ENCODE peak calls at places on chromosome 4, in five cellular contexts. E, A, V, O and K are unnamed samples.

GRCh38 chr4:34010703-34011102 is 2233.6 kb downstream of the ARAP2 start:
- DNase-seq in E (no peak), A (no peak), V (no peak), O (no peak), K (no peak)

GRCh38 chr4:68864438-68865177 is 48.8 kb downstream of the UGT2B10 start:
- DNase-seq in E (peak), A (no peak), V (no peak), O (peak), K (no peak)

GRCh38 chr4:184347251-184348239 is 126.8 kb downstream of the IRF2 start:
- DNase-seq in E (peak), A (peak), V (no peak), O (peak), K (peak)

GRCh38 chr4:68249434-68249833 is 3.9 kb upstream of the TMPRSS11B start:
- DNase-seq in E (no peak), A (no peak), V (no peak), O (no peak), K (no peak)

GRCh38 chr4:71195932-71196331 is 142.9 kb upstream of the SLC4A4 start:
- DNase-seq in E (no peak), A (peak), V (no peak), O (no peak), K (no peak)

GRCh38 chr4:40480291-40480690 is 145.2 kb downstream of the CHRNA9 start:
- DNase-seq in E (no peak), A (no peak), V (no peak), O (no peak), K (no peak)

GRCh38 chr4:3412257-3413020 is 29.3 kb upstream of the HGFAC start:
- DNase-seq in E (no peak), A (no peak), V (peak), O (no peak), K (no peak)

GRCh38 chr4:185395255-185395955 is at the start of gene LRP2BP:
- DNase-seq in E (no peak), A (peak), V (no peak), O (no peak), K (no peak)

GRCh38 chr4:41525129-41525528 is 12.8 kb upstream of the LIMCH1 start:
- DNase-seq in E (peak), A (peak), V (no peak), O (no peak), K (no peak)

GRCh38 chr4:2971275-2971674 is 7.9 kb downstream of the GRK4 start:
- DNase-seq in E (no peak), A (no peak), V (no peak), O (no peak), K (no peak)

GRCh38 chr4:102139132-102139573 is 206.1 kb downstream of the SLC39A8 start:
- DNase-seq in E (no peak), A (no peak), V (no peak), O (no peak), K (no peak)

GRCh38 chr4:150390531-150390910 is 191.4 kb upstream of the MAB21L2 start:
- DNase-seq in E (no peak), A (no peak), V (no peak), O (no peak), K (no peak)

GRCh38 chr4:156971168-156971601 is 414 bp downstream of the PDGFC start:
- DNase-seq in E (peak), A (no peak), V (peak), O (peak), K (no peak)

GRCh38 chr4:156969136-156969535 is 2.5 kb downstream of the PDGFC start:
- DNase-seq in E (no peak), A (no peak), V (no peak), O (no peak), K (no peak)

GRCh38 chr4:156970501-156971167 is 965 bp downstream of the PDGFC start:
- DNase-seq in E (peak), A (peak), V (peak), O (peak), K (no peak)

GRCh38 chr4:156971623-156972369 is at the start of gene PDGFC:
- DNase-seq in E (peak), A (peak), V (peak), O (peak), K (no peak)

DNA sequence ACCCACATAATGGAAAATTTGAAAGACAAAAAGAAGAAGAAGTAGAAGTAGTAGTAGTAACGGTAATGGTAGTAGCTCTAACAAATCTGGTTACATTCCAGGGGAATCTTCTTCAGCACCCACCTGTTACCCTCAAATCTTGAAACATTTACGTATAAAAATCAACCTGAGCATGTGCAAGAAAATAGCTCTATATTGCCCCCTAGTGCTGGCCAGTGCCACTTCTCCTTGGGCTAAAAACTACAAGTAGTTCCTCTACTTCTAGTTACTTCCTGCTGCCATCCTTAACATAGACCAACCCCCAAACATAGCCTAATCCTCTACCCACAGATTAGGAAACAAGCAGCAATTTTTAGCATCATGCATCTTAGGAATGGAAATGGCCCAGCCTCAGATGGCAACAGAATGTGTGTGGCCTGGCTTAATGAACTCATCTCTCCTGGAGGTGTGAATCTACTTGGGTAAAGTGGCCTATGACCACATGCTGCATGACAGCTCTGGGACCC is 3.1 kb downstream of the PDGFC start:
- DNase-seq in E (peak), A (peak), V (no peak), O (peak), K (peak)
- H3K4me3 ChIP-seq in E (no peak), A (peak), V (peak), O (no peak), K (no peak)

DNA sequence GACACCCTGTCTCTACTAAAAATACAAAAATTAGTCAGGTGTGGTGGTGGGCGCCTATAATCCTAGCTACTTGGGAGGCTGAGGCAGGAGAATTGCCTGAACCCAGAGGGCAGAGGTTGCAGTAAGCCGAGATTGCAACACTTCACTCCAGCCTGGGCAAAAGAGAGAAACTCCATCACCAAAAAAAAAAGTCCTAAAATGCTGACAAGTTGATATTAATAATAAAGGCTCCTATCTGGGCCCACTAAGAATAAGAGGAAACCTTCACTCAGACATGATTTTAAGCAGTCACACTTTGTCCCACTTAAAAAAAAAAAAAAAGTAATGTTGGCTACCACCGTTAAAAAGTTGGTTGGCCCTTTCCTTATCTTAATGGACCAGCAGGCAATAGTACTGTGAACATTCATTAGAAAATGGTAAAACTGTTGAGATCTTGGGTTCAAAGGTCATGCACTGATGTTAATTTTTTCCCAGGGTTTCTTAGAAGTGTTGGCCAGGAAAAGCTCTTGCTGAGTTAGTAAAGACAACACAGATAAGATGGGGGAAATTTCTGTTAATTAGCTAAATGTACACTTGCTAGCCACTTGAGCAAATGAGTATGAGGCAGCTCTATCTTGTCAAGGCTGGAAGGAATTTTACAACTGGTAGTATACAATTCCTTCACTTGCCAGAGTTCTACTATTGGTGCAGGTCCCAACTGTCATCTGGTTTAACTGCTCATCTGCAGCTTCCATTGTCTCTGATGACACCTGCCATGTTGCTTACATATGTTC is 43.6 kb upstream of the BMP2K start:
- DNase-seq in E (no peak), A (no peak), V (no peak), O (no peak), K (no peak)
- TF ChIP-seq CTCF in E (no peak), A (no peak), V (no peak), O (no peak), K (no peak)

GRCh38 chr4:26459054-26459755 is 31.1 kb downstream of the CCKAR start:
- DNase-seq in E (no peak), A (peak), V (no peak), O (no peak), K (peak)
- H3K4me3 ChIP-seq in E (no peak), A (no peak), V (peak), O (no peak), K (no peak)

GRCh38 chr4:82382756-82383155 is 9.0 kb upstream of the HNRNPD start:
- DNase-seq in E (no peak), A (no peak), V (no peak), O (no peak), K (no peak)

GRCh38 chr4:82388405-82388804 is 14.6 kb upstream of the HNRNPD start:
- DNase-seq in E (no peak), A (no peak), V (no peak), O (no peak), K (no peak)
- TF ChIP-seq CTCF in E (no peak), A (no peak), V (peak), O (no peak), K (no peak)

GRCh38 chr4:87229979-87230378 is 9.6 kb upstream of the KLHL8 start:
- DNase-seq in E (no peak), A (no peak), V (no peak), O (no peak), K (no peak)

GRCh38 chr4:87228561-87228860 is 8.1 kb upstream of the KLHL8 start:
- DNase-seq in E (no peak), A (no peak), V (no peak), O (no peak), K (no peak)

GRCh38 chr4:87227704-87228560 is 7.5 kb upstream of the KLHL8 start:
- DNase-seq in E (no peak), A (no peak), V (no peak), O (no peak), K (no peak)

GRCh38 chr4:87232241-87232640 is 11.8 kb upstream of the KLHL8 start:
- DNase-seq in E (no peak), A (peak), V (no peak), O (no peak), K (no peak)

GRCh38 chr4:87230806-87231205 is 10.4 kb upstream of the KLHL8 start:
- DNase-seq in E (no peak), A (no peak), V (no peak), O (no peak), K (no peak)
- H3K4me3 ChIP-seq in E (no peak), A (no peak), V (no peak), O (no peak), K (no peak)

GRCh38 chr4:16270654-16271328 is 44.5 kb upstream of the TAPT1 start:
- DNase-seq in E (no peak), A (no peak), V (no peak), O (no peak), K (no peak)
- TF ChIP-seq CTCF in E (no peak), A (peak), V (no peak), O (no peak), K (no peak)

GRCh38 chr4:83686166-83686565 is 150.3 kb downstream of the GPAT3 start:
- DNase-seq in E (no peak), A (no peak), V (no peak), O (no peak), K (no peak)
- H3K4me3 ChIP-seq in E (no peak), A (no peak), V (no peak), O (no peak), K (no peak)

GRCh38 chr4:7059673-7060072 is 8.2 kb downstream of the GRPEL1 start:
- DNase-seq in E (no peak), A (no peak), V (no peak), O (no peak), K (no peak)
- TF ChIP-seq CTCF in E (no peak), A (no peak), V (no peak), O (no peak), K (no peak)

GRCh38 chr4:1246111-1246881 is 2.6 kb downstream of the CTBP1 start:
- DNase-seq in E (peak), A (no peak), V (peak), O (no peak), K (no peak)
- H3K4me3 ChIP-seq in E (peak), A (peak), V (peak), O (peak), K (peak)